ENCODE peak calls at places on chromosomes 2 and 18, in four cellular contexts. A is cardiac muscle cell, Y is brain microvascular endothelial cell, H is PC-9. R is an unnamed sample.

GRCh38 chr2:127392133-127392827 is 4.5 kb upstream of the MAP3K2 start:
- DNase-seq in A (no peak), Y (no peak), H (no peak), R (no peak)

GRCh38 chr18:46917808-46918600 is 602 bp downstream of the KATNAL2 start:
- DNase-seq in A (peak; percentile 32), Y (peak; percentile 41), H (no peak), R (peak; percentile 72)

GRCh38 chr18:35099911-35100310 is 58.7 kb downstream of the MAPRE2 start:
- DNase-seq in A (no peak), Y (peak; percentile 42), H (no peak), R (no peak)

GRCh38 chr2:96320326-96321229 is 4.5 kb upstream of the ITPRIPL1 start:
- DNase-seq in A (no peak), Y (no peak), H (peak; percentile 53), R (no peak)

GRCh38 chr18:77067315-77068061 is 65.1 kb downstream of the MBP start:
- DNase-seq in A (peak; percentile 92), Y (peak; percentile 97), H (peak; percentile 88), R (peak; percentile 62)

GRCh38 chr2:129611456-129611855 is 368.0 kb upstream of the RAB6C start:
- DNase-seq in A (no peak), Y (no peak), H (no peak), R (no peak)

GRCh38 chr2:66673286-66673685 is 238.4 kb downstream of the MEIS1 start:
- DNase-seq in A (no peak), Y (no peak), H (no peak), R (no peak)

GRCh38 chr2:13002536-13002935 is 285.8 kb downstream of the TRIB2 start:
- DNase-seq in A (no peak), Y (no peak), H (no peak), R (no peak)

GRCh38 chr2:158894572-158894971 is 73.9 kb upstream of the TANC1 start:
- DNase-seq in A (no peak), Y (no peak), H (no peak), R (no peak)

DNA sequence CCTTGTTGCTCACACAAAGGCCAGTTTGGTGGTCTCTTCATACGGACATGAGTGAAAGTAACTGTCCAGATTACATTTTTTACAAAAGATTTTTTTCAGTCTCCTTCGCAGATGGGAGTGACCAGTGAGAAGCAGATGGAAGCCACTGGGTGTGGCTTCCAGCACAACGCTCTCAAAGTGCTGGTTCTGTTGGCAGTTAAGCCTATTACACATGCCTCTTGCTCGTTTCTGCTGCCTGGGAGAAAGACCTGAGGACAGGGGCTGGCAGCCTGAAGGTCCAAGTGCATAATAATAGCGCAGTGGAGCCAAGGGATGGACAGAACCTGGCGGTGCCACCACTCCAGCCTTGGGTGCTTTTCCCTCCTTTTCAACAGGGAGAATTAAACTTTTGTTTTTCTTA is 1.3 kb upstream of the SKA1 start:
- DNase-seq in A (no peak), Y (no peak), H (no peak), R (no peak)
- H3K27ac ChIP-seq in A (no peak overlapping the region), Y (no peak overlapping the region), H (no peak overlapping the region), R (no peak overlapping the region)

GRCh38 chr2:223768179-223768578 is 69.2 kb downstream of the AP1S3 start:
- DNase-seq in A (no peak), Y (no peak), H (no peak), R (no peak)
- H3K27me3 ChIP-seq in A (no peaks in the 10 kb centered on the region), Y (no peaks in the 10 kb centered on the region), H (no peaks in the 10 kb centered on the region), R (no peaks in the 10 kb centered on the region)

GRCh38 chr2:69177063-69177771 is 164.2 kb downstream of the ANTXR1 start:
- DNase-seq in A (peak; percentile 99), Y (peak; percentile 94), H (no peak), R (peak; percentile 60)
- H3K4me3 ChIP-seq in A (no peak overlapping the region), Y (no peak overlapping the region), H (no peak overlapping the region), R (no peak overlapping the region)

DNA sequence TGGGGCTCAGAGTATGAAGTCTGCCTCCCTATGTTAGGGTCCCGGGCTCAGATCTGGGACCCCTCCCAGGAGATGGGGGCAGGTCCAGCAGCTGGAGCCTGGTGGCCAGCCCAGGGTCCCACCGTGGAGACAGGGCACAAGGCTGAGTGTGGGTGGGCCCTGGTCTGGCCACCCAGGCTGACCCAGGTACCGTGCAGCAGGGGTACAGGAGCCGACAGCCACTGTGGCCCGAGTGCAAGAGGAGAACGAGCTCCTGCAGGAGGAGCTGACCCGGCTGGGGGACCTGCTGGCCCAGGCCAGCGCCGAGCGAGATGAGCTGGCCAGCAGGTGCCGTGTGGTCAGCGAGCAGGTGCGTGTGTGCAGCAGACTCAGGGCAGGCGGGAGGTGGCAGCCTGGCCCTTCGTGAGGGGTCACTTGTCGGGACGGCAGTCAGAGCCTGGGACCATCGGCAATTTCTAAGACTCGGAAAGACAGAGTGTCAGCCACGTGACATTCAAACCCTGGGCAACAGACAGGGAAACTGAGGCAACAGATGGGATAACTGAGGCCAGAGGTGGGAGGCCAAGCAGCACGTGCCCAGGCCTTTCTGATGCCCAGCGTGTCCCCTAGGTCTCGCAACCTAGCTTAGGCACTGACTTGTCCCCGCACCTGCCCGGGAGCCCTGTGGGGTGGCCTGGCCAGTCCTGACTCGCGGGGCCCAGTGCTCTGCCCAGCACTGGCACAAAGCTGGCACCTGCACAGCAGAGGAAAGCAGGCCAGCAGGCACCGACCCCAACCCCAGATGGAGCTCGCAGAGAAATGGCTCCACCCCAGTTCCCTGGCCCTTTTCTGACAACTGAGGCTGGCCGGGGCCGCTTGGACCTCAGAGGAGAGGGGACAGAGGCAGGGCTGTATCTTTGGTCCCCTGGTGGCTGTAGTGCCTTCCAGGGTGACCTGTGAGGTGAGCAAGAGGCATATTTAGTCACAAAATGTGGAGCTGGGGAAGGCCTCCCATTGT is 13.9 kb downstream of the CROCC2 start:
- DNase-seq in A (no peak), Y (no peak), H (no peak), R (peak; percentile 1)
- H3K27ac ChIP-seq in A (no peak overlapping the region), Y (no peak overlapping the region), H (no peak overlapping the region), R (no peak overlapping the region)